ENCODE peak calls at places on chromosomes 13 and 19, in four cellular contexts. D, Y, K and E are unnamed samples.
A peak's percentile ranks its signal among the peaks of the same experiment; 100 is the strongest.

GRCh38 chr19:926595-927043 is 784 bp downstream of the ARID3A start:
- DNase-seq in D (no peak), Y (peak; percentile 74), K (no peak), E (peak; percentile 87)

GRCh38 chr13:99357149-99357596 is 50.0 kb upstream of the GPR183 start:
- DNase-seq in D (no peak), Y (peak; percentile 25), K (peak; percentile 36), E (no peak)

GRCh38 chr19:3722443-3723109 is 14.4 kb downstream of the TJP3 start:
- DNase-seq in D (no peak), Y (no peak), K (peak; percentile 48), E (peak; percentile 96)

GRCh38 chr13:107375701-107376350 is 807.9 kb upstream of the ARGLU1 start:
- DNase-seq in D (no peak), Y (no peak), K (no peak), E (no peak)

GRCh38 chr19:5915782-5916165 is 1.7 kb downstream of the CAPS start:
- DNase-seq in D (no peak), Y (no peak), K (no peak), E (no peak)

GRCh38 chr19:38979867-38980266 is 4.3 kb upstream of the FBXO17 start:
- DNase-seq in D (no peak), Y (no peak), K (no peak), E (no peak)

GRCh38 chr19:42048992-42049391 is 21.0 kb downstream of the GRIK5 start:
- DNase-seq in D (no peak), Y (no peak), K (no peak), E (no peak)

GRCh38 chr13:71368301-71368700 is 498.7 kb downstream of the DACH1 start:
- DNase-seq in D (no peak), Y (no peak), K (no peak), E (no peak)

GRCh38 chr13:91805605-91806004 is 407.2 kb downstream of the GPC5 start:
- DNase-seq in D (no peak), Y (no peak), K (no peak), E (no peak)

GRCh38 chr13:102970542-102970941 is 95.7 kb downstream of the SLC10A2 start:
- DNase-seq in D (no peak), Y (no peak), K (no peak), E (no peak)

GRCh38 chr19:1852294-1852646 is 4.0 kb upstream of the REXO1 start:
- DNase-seq in D (no peak), Y (peak; percentile 59), K (no peak), E (peak; percentile 70)

GRCh38 chr13:46961719-46962118 is 64.9 kb upstream of the HTR2A start:
- DNase-seq in D (no peak), Y (peak; percentile 84), K (no peak), E (no peak)

GRCh38 chr19:11617207-11618062 is 20.2 kb downstream of the ZNF627 start:
- DNase-seq in D (no peak), Y (no peak), K (no peak), E (no peak)
- H3K4me3 ChIP-seq in D (no peak overlapping the region), Y (no peak overlapping the region), K (no peak overlapping the region), E (no peak overlapping the region)

GRCh38 chr19:15180451-15181390 is 20.1 kb downstream of the NOTCH3 start:
- DNase-seq in D (no peak), Y (no peak), K (peak; percentile 88), E (peak; percentile 90)
- H3K4me3 ChIP-seq in D (no peak overlapping the region), Y (no peak overlapping the region), K (peak overlapping the region; percentile 62), E (peak overlapping the region; percentile 17)

DNA sequence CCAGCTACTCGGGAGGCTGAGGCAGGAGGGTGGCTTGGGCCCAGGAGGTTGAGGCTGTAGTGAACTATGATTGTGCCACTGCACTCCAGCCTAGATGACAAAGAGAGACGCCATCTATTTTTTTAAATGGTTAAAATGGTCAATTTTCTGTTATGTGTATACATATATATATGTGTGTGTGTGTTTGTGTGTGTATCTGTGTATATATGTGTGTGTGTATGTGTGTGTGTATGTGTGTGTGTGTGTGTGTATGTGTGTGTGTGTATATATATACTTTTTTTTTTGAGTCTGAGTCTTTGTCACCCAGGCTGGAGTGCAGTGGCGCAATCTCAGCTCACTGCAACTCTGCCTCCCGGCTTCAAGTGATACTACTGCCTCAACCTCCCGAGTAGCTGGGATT is 42.9 kb upstream of the KLF2 start:
- DNase-seq in D (no peak), Y (no peak), K (no peak), E (no peak)
- H3K4me3 ChIP-seq in D (no peak overlapping the region), Y (no peak overlapping the region), K (no peak overlapping the region), E (no peak overlapping the region)

GRCh38 chr19:17687857-17688784 is at the start of gene UNC13A:
- DNase-seq in D (no peak), Y (peak; percentile 73), K (peak; percentile 88), E (peak; percentile 96)
- H3K4me3 ChIP-seq in D (no peak within 1 kb of the TSS), Y (no peak within 1 kb of the TSS), K (peak within 1 kb of the TSS; percentile 8), E (peak within 1 kb of the TSS; percentile 80)

DNA sequence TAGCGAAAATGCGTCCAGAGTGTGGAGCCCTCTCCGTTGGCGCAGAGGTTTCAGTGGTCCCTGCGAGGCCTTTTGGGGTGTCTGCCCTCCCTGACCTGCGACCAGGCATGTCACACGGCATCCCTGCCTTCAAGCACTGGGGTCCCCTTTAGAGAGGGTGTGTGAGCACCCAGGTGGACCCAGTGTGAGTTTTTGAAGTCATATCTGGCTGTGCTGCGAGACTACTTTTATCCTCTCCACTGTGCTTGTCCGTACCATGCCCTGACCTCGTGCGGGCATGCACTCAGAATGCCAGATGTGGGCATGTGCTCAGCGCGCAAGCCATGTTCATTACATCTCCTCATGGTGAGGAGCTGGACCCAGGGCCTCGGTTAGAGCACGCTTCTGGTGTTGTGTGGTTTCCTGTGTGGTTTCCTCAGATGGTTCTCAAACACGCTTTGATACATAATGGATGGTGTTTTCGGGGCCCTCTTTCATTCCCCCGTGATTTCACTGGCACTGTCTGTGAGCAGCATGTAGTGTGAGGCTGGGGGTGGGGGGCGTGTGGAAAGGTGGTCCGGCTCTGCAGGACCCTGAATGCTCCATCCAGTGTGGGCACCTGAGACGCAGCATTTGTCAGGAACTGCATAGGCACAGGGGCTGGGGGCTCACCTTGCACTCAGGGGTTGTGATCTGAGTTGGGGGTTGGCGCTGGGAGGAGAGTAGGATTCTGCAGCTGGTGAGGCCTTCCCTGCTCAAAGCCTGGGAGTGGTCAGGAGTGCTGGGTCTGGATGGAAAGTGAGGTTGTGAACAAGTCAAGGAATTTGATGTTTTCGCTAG is 2.3 kb downstream of the TFDP1 start:
- DNase-seq in D (peak; percentile 38), Y (no peak), K (no peak), E (peak; percentile 20)
- H3K4me3 ChIP-seq in D (no peak overlapping the region), Y (no peak overlapping the region), K (no peak overlapping the region), E (no peak overlapping the region)

DNA sequence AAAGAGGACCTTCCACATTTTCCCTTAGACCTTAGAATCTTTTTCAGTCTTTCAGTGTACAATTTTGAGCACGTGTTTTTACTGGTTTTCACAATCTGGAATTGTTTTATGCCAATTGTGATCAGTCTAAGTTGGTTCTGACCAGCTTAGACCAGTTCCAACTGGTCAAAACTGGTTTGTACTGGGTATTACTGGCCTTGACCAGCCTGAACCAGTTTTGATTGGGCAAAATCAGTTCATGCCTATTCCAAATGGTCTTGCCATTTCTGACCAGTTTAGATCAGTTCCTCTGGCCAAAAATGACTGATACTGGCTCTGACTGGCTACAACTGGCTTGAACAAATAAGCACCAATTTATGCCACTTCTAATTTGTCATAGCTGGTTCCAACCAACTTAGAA is 36.4 kb downstream of the ZNF585A start:
- DNase-seq in D (no peak), Y (no peak), K (no peak), E (no peak)
- H3K4me3 ChIP-seq in D (no peak overlapping the region), Y (no peak overlapping the region), K (no peak overlapping the region), E (no peak overlapping the region)